ENCODE peak calls at places on chromosomes 4 and X, in seven cellular contexts. One of them, this sample, is unnamed.

GRCh38 chr4:188109157-188109755 is at the start of gene TRIML2:
- DNase-seq in mucosa of gallbladder: no peak
- DNase-seq in glutamatergic neuron: no peak
- DNase-seq in HAP-1: peak; percentile 48
- DNase-seq in AG04450: no peak
- DNase-seq in HFF-Myc: no peak
- DNase-seq in DMS 273 treated with DMSO at 0.1 percent for 48 hours: no peak
- DNase-seq in this sample: no peak

GRCh38 chrX:21745756-21746155 is 12.2 kb downstream of the SMPX start:
- DNase-seq in glutamatergic neuron: peak; percentile 52
- DNase-seq in mucosa of gallbladder: no peak
- DNase-seq in HAP-1: peak; percentile 74
- DNase-seq in DMS 273 treated with DMSO at 0.1 percent for 48 hours: no peak
- DNase-seq in HFF-Myc: no peak
- DNase-seq in AG04450: no peak
- DNase-seq in this sample: no peak

GRCh38 chr4:148618856-148619255 is 176.6 kb upstream of the NR3C2 start:
- DNase-seq in mucosa of gallbladder: no peak
- DNase-seq in HAP-1: no peak
- DNase-seq in DMS 273 treated with DMSO at 0.1 percent for 48 hours: no peak
- DNase-seq in glutamatergic neuron: no peak
- DNase-seq in HFF-Myc: no peak
- DNase-seq in AG04450: no peak
- DNase-seq in this sample: no peak

GRCh38 chr4:144501231-144501780 is 144.7 kb upstream of the HHIP start:
- DNase-seq in HAP-1: no peak
- DNase-seq in HFF-Myc: no peak
- DNase-seq in AG04450: no peak
- DNase-seq in mucosa of gallbladder: no peak
- DNase-seq in glutamatergic neuron: no peak
- DNase-seq in DMS 273 treated with DMSO at 0.1 percent for 48 hours: no peak
- DNase-seq in this sample: no peak

GRCh38 chr4:67861513-67861912 is 22.3 kb downstream of the TMPRSS11D start:
- DNase-seq in mucosa of gallbladder: no peak
- DNase-seq in HFF-Myc: no peak
- DNase-seq in glutamatergic neuron: no peak
- DNase-seq in DMS 273 treated with DMSO at 0.1 percent for 48 hours: no peak
- DNase-seq in HAP-1: no peak
- DNase-seq in AG04450: no peak
- DNase-seq in this sample: peak; percentile 6

GRCh38 chrX:128698528-128698927 is 646.3 kb upstream of the ACTRT1 start:
- DNase-seq in glutamatergic neuron: no peak
- DNase-seq in HAP-1: no peak
- DNase-seq in HFF-Myc: no peak
- DNase-seq in AG04450: no peak
- DNase-seq in DMS 273 treated with DMSO at 0.1 percent for 48 hours: peak; percentile 78
- DNase-seq in mucosa of gallbladder: no peak
- DNase-seq in this sample: no peak

GRCh38 chrX:7941390-7942042 is 14.3 kb upstream of the PNPLA4 start:
- DNase-seq in HAP-1: no peak
- DNase-seq in AG04450: no peak
- DNase-seq in glutamatergic neuron: no peak
- DNase-seq in DMS 273 treated with DMSO at 0.1 percent for 48 hours: no peak
- DNase-seq in HFF-Myc: peak; percentile 9
- DNase-seq in mucosa of gallbladder: no peak
- DNase-seq in this sample: no peak

GRCh38 chr4:106201373-106201772 is 114.6 kb downstream of the TBCK start:
- DNase-seq in glutamatergic neuron: no peak
- DNase-seq in mucosa of gallbladder: no peak
- DNase-seq in HAP-1: no peak
- DNase-seq in HFF-Myc: no peak
- DNase-seq in AG04450: no peak
- DNase-seq in DMS 273 treated with DMSO at 0.1 percent for 48 hours: no peak
- DNase-seq in this sample: no peak

GRCh38 chr4:170672571-170672970 is 582.8 kb upstream of the AADAT start:
- DNase-seq in DMS 273 treated with DMSO at 0.1 percent for 48 hours: no peak
- DNase-seq in HFF-Myc: no peak
- DNase-seq in HAP-1: no peak
- DNase-seq in glutamatergic neuron: no peak
- DNase-seq in AG04450: peak; percentile 11
- DNase-seq in mucosa of gallbladder: no peak
- DNase-seq in this sample: no peak

GRCh38 chr4:78684196-78685079 is 91.7 kb upstream of the BMP2K start:
- DNase-seq in glutamatergic neuron: no peak
- DNase-seq in mucosa of gallbladder: no peak
- DNase-seq in HFF-Myc: no peak
- DNase-seq in AG04450: no peak
- DNase-seq in HAP-1: no peak
- DNase-seq in DMS 273 treated with DMSO at 0.1 percent for 48 hours: no peak
- DNase-seq in this sample: no peak

GRCh38 chr4:4397441-4397819 is 10.5 kb downstream of the NSG1 start:
- DNase-seq in glutamatergic neuron: no peak
- DNase-seq in mucosa of gallbladder: no peak
- DNase-seq in DMS 273 treated with DMSO at 0.1 percent for 48 hours: no peak
- DNase-seq in HFF-Myc: no peak
- DNase-seq in AG04450: no peak
- DNase-seq in HAP-1: no peak
- DNase-seq in this sample: no peak

GRCh38 chr4:183636923-183637322 is 22.1 kb downstream of the RWDD4 start:
- DNase-seq in glutamatergic neuron: no peak
- DNase-seq in HAP-1: no peak
- DNase-seq in DMS 273 treated with DMSO at 0.1 percent for 48 hours: peak; percentile 23
- DNase-seq in AG04450: no peak
- DNase-seq in HFF-Myc: no peak
- DNase-seq in mucosa of gallbladder: peak; percentile 24
- DNase-seq in this sample: no peak

GRCh38 chr4:141486375-141486997 is 149.9 kb upstream of the IL15 start:
- DNase-seq in glutamatergic neuron: no peak
- DNase-seq in HFF-Myc: no peak
- DNase-seq in AG04450: peak; percentile 52
- DNase-seq in HAP-1: no peak
- DNase-seq in DMS 273 treated with DMSO at 0.1 percent for 48 hours: no peak
- DNase-seq in mucosa of gallbladder: no peak
- DNase-seq in this sample: no peak

GRCh38 chr4:81594495-81595169 is 122.9 kb upstream of the RASGEF1B start:
- DNase-seq in HFF-Myc: no peak
- DNase-seq in AG04450: no peak
- DNase-seq in mucosa of gallbladder: no peak
- DNase-seq in HAP-1: no peak
- DNase-seq in glutamatergic neuron: no peak
- DNase-seq in DMS 273 treated with DMSO at 0.1 percent for 48 hours: no peak
- DNase-seq in this sample: no peak

GRCh38 chr4:98908703-98909262 is 20.1 kb downstream of the EIF4E start:
- DNase-seq in HFF-Myc: no peak
- DNase-seq in AG04450: no peak
- DNase-seq in DMS 273 treated with DMSO at 0.1 percent for 48 hours: no peak
- DNase-seq in HAP-1: no peak
- DNase-seq in glutamatergic neuron: no peak
- DNase-seq in mucosa of gallbladder: no peak
- DNase-seq in this sample: no peak

GRCh38 chr4:48914311-48914710 is 7.7 kb upstream of the OCIAD2 start:
- DNase-seq in glutamatergic neuron: no peak
- DNase-seq in mucosa of gallbladder: no peak
- DNase-seq in AG04450: no peak
- DNase-seq in HAP-1: no peak
- DNase-seq in DMS 273 treated with DMSO at 0.1 percent for 48 hours: no peak
- DNase-seq in HFF-Myc: no peak
- DNase-seq in this sample: no peak

GRCh38 chr4:159105761-159106243 is 2.9 kb downstream of the RAPGEF2 start:
- DNase-seq in mucosa of gallbladder: no peak
- DNase-seq in AG04450: no peak
- DNase-seq in HAP-1: no peak
- DNase-seq in DMS 273 treated with DMSO at 0.1 percent for 48 hours: no peak
- DNase-seq in glutamatergic neuron: no peak
- DNase-seq in HFF-Myc: no peak
- DNase-seq in this sample: peak; percentile 15

GRCh38 chr4:112181358-112182000 is 36.2 kb downstream of the FAM241A start:
- DNase-seq in DMS 273 treated with DMSO at 0.1 percent for 48 hours: no peak
- DNase-seq in HAP-1: no peak
- DNase-seq in mucosa of gallbladder: no peak
- DNase-seq in HFF-Myc: no peak
- DNase-seq in glutamatergic neuron: no peak
- DNase-seq in AG04450: no peak
- DNase-seq in this sample: no peak

GRCh38 chr4:122450847-122451246 is 5.7 kb downstream of the IL2 start:
- DNase-seq in HAP-1: peak; percentile 29
- DNase-seq in glutamatergic neuron: no peak
- DNase-seq in HFF-Myc: peak; percentile 9
- DNase-seq in AG04450: no peak
- DNase-seq in DMS 273 treated with DMSO at 0.1 percent for 48 hours: no peak
- DNase-seq in mucosa of gallbladder: no peak
- DNase-seq in this sample: no peak

GRCh38 chrX:119755981-119756533 is 2.3 kb upstream of the SOWAHD start:
- DNase-seq in AG04450: peak; percentile 29
- DNase-seq in HFF-Myc: no peak
- DNase-seq in glutamatergic neuron: no peak
- DNase-seq in HAP-1: no peak
- DNase-seq in mucosa of gallbladder: no peak
- DNase-seq in DMS 273 treated with DMSO at 0.1 percent for 48 hours: no peak
- DNase-seq in this sample: peak; percentile 71

GRCh38 chr4:61200195-61200990 is at the start of gene ADGRL3:
- DNase-seq in HFF-Myc: no peak
- DNase-seq in mucosa of gallbladder: no peak
- DNase-seq in DMS 273 treated with DMSO at 0.1 percent for 48 hours: peak; percentile 41
- DNase-seq in AG04450: no peak
- DNase-seq in HAP-1: peak; percentile 81
- DNase-seq in glutamatergic neuron: peak; percentile 92
- DNase-seq in this sample: no peak

GRCh38 chr4:54487491-54487890 is 170.3 kb upstream of the KIT start:
- DNase-seq in glutamatergic neuron: no peak
- DNase-seq in mucosa of gallbladder: no peak
- DNase-seq in HAP-1: no peak
- DNase-seq in HFF-Myc: no peak
- DNase-seq in AG04450: no peak
- DNase-seq in DMS 273 treated with DMSO at 0.1 percent for 48 hours: no peak
- DNase-seq in this sample: no peak

GRCh38 chrX:130285710-130286109 is 17.0 kb upstream of the ZNF280C start:
- DNase-seq in HFF-Myc: no peak
- DNase-seq in HAP-1: no peak
- DNase-seq in mucosa of gallbladder: no peak
- DNase-seq in AG04450: no peak
- DNase-seq in glutamatergic neuron: no peak
- DNase-seq in DMS 273 treated with DMSO at 0.1 percent for 48 hours: no peak
- DNase-seq in this sample: no peak

GRCh38 chrX:38166478-38167083 is 54.1 kb downstream of the SRPX start:
- DNase-seq in DMS 273 treated with DMSO at 0.1 percent for 48 hours: no peak
- DNase-seq in glutamatergic neuron: no peak
- DNase-seq in AG04450: no peak
- DNase-seq in HFF-Myc: no peak
- DNase-seq in mucosa of gallbladder: no peak
- DNase-seq in HAP-1: peak; percentile 49
- DNase-seq in this sample: no peak

GRCh38 chr4:137755033-137755471 is 222.8 kb upstream of the PCDH18 start:
- DNase-seq in HAP-1: no peak
- DNase-seq in AG04450: peak; percentile 10
- DNase-seq in HFF-Myc: peak; percentile 54
- DNase-seq in DMS 273 treated with DMSO at 0.1 percent for 48 hours: no peak
- DNase-seq in mucosa of gallbladder: no peak
- DNase-seq in glutamatergic neuron: no peak
- DNase-seq in this sample: no peak

GRCh38 chr4:91288702-91289311 is 1015.0 kb upstream of the GRID2 start:
- DNase-seq in DMS 273 treated with DMSO at 0.1 percent for 48 hours: no peak
- DNase-seq in mucosa of gallbladder: no peak
- DNase-seq in HFF-Myc: no peak
- DNase-seq in AG04450: no peak
- DNase-seq in HAP-1: no peak
- DNase-seq in glutamatergic neuron: no peak
- DNase-seq in this sample: no peak

GRCh38 chr4:103634236-103634635 is 85.5 kb downstream of the TACR3 start:
- DNase-seq in HAP-1: no peak
- DNase-seq in DMS 273 treated with DMSO at 0.1 percent for 48 hours: no peak
- DNase-seq in glutamatergic neuron: no peak
- DNase-seq in AG04450: no peak
- DNase-seq in HFF-Myc: no peak
- DNase-seq in mucosa of gallbladder: no peak
- DNase-seq in this sample: no peak

GRCh38 chr4:175930471-175930870 is 118.4 kb upstream of the GPM6A start:
- DNase-seq in HAP-1: no peak
- DNase-seq in glutamatergic neuron: no peak
- DNase-seq in AG04450: no peak
- DNase-seq in mucosa of gallbladder: no peak
- DNase-seq in HFF-Myc: no peak
- DNase-seq in DMS 273 treated with DMSO at 0.1 percent for 48 hours: no peak
- DNase-seq in this sample: no peak

GRCh38 chr4:38314663-38315062 is 349.3 kb upstream of the KLF3 start:
- DNase-seq in HFF-Myc: no peak
- DNase-seq in HAP-1: no peak
- DNase-seq in mucosa of gallbladder: peak; percentile 34
- DNase-seq in AG04450: no peak
- DNase-seq in DMS 273 treated with DMSO at 0.1 percent for 48 hours: no peak
- DNase-seq in glutamatergic neuron: no peak
- DNase-seq in this sample: no peak

GRCh38 chrX:29948653-29949052 is 266.7 kb upstream of the MAGEB2 start:
- DNase-seq in DMS 273 treated with DMSO at 0.1 percent for 48 hours: no peak
- DNase-seq in mucosa of gallbladder: no peak
- DNase-seq in AG04450: no peak
- DNase-seq in HAP-1: no peak
- DNase-seq in HFF-Myc: no peak
- DNase-seq in glutamatergic neuron: no peak
- DNase-seq in this sample: no peak

GRCh38 chrX:118495958-118496762 is 545 bp downstream of the DOCK11 start:
- DNase-seq in mucosa of gallbladder: peak; percentile 31
- DNase-seq in AG04450: no peak
- DNase-seq in DMS 273 treated with DMSO at 0.1 percent for 48 hours: no peak
- DNase-seq in HFF-Myc: no peak
- DNase-seq in glutamatergic neuron: peak; percentile 52
- DNase-seq in HAP-1: peak; percentile 73
- DNase-seq in this sample: peak; percentile 79

GRCh38 chr4:40350627-40351227 is 15.6 kb downstream of the CHRNA9 start:
- DNase-seq in HFF-Myc: no peak
- DNase-seq in AG04450: no peak
- DNase-seq in DMS 273 treated with DMSO at 0.1 percent for 48 hours: no peak
- DNase-seq in glutamatergic neuron: no peak
- DNase-seq in HAP-1: no peak
- DNase-seq in mucosa of gallbladder: no peak
- DNase-seq in this sample: no peak

GRCh38 chr4:126776361-126776760 is 856.4 kb upstream of the INTU start:
- DNase-seq in AG04450: no peak
- DNase-seq in mucosa of gallbladder: no peak
- DNase-seq in glutamatergic neuron: no peak
- DNase-seq in HFF-Myc: no peak
- DNase-seq in HAP-1: no peak
- DNase-seq in DMS 273 treated with DMSO at 0.1 percent for 48 hours: no peak
- DNase-seq in this sample: no peak

This sample was measured in GM06990.